ENCODE peak calls at places on chromosomes 3 and 15, in four cellular contexts. K is hepatocyte, G is H4, J is hypothalamus. S is an unnamed sample.
A peak's percentile ranks its signal among the peaks of the same experiment; 100 is the strongest.

GRCh38 chr3:68832680-68833079 is 99.7 kb downstream of the TAFA4 start:
- DNase-seq in K (no peak), G (no peak), J (no peak), S (no peak)

GRCh38 chr15:48005921-48006541 is 114.8 kb upstream of the SLC24A5 start:
- DNase-seq in K (no peak), G (no peak), J (no peak), S (no peak)

GRCh38 chr15:76338555-76339301 is 2.2 kb downstream of the ISL2 start:
- DNase-seq in K (no peak), G (no peak), J (no peak), S (no peak)

GRCh38 chr15:26097216-26097615 is 234.1 kb upstream of the ATP10A start:
- DNase-seq in K (no peak), G (no peak), J (no peak), S (no peak)

GRCh38 chr3:132164469-132165092 is 129.8 kb upstream of the CPNE4 start:
- DNase-seq in K (peak; percentile 36), G (no peak), J (no peak), S (no peak)

GRCh38 chr3:16060358-16060852 is 114.1 kb upstream of the GALNT15 start:
- DNase-seq in K (peak; percentile 75), G (peak; percentile 97), J (no peak), S (peak; percentile 25)

GRCh38 chr3:153210660-153211059 is 48.6 kb downstream of the RAP2B start:
- DNase-seq in K (no peak), G (peak; percentile 19), J (no peak), S (no peak)

GRCh38 chr3:66372681-66373350 is 128.0 kb downstream of the LRIG1 start:
- DNase-seq in K (peak; percentile 47), G (no peak), J (peak; percentile 37), S (no peak)

GRCh38 chr3:70757658-70758057 is 445.2 kb upstream of the MDFIC2 start:
- DNase-seq in K (no peak), G (no peak), J (no peak), S (no peak)

GRCh38 chr3:64122476-64122875 is 99.2 kb upstream of the PSMD6 start:
- DNase-seq in K (no peak), G (no peak), J (no peak), S (no peak)

GRCh38 chr15:101434032-101434920 is 55.2 kb downstream of the PCSK6 start:
- DNase-seq in K (no peak), G (no peak), J (no peak), S (no peak)

GRCh38 chr3:105516972-105517371 is 150.3 kb downstream of the ALCAM start:
- DNase-seq in K (peak; percentile 13), G (no peak), J (no peak), S (peak; percentile 61)

GRCh38 chr3:46935168-46935858 is 41.2 kb downstream of the CCDC12 start:
- DNase-seq in K (peak; percentile 95), G (peak; percentile 89), J (peak; percentile 24), S (peak; percentile 27)

GRCh38 chr15:101452572-101452971 is 36.9 kb downstream of the PCSK6 start:
- DNase-seq in K (no peak), G (no peak), J (no peak), S (no peak)

GRCh38 chr3:193744822-193745684 is 152.0 kb downstream of the OPA1 start:
- DNase-seq in K (peak; percentile 72), G (no peak), J (no peak), S (no peak)

GRCh38 chr3:172334743-172335142 is 113.5 kb downstream of the GHSR start:
- DNase-seq in K (no peak), G (no peak), J (no peak), S (no peak)

GRCh38 chr15:94206463-94207167 is 24.7 kb upstream of the MCTP2 start:
- DNase-seq in K (no peak), G (peak; percentile 100), J (no peak), S (no peak)

GRCh38 chr3:43953814-43954241 is 263.1 kb downstream of the ABHD5 start:
- DNase-seq in K (peak; percentile 51), G (peak; percentile 19), J (no peak), S (no peak)

GRCh38 chr3:71581981-71582611 is 1.4 kb downstream of the FOXP1 start:
- DNase-seq in K (peak; percentile 65), G (no peak), J (peak; percentile 58), S (peak; percentile 41)

GRCh38 chr3:126014252-126014651 is 45.3 kb downstream of the ROPN1B start:
- DNase-seq in K (no peak), G (peak; percentile 3), J (no peak), S (no peak)

GRCh38 chr3:118997190-118997589 is 37.5 kb downstream of the IGSF11 start:
- DNase-seq in K (no peak), G (no peak), J (no peak), S (no peak)

GRCh38 chr3:159762981-159763465 is 225.6 kb upstream of the IL12A start:
- DNase-seq in K (peak; percentile 79), G (peak; percentile 64), J (peak; percentile 55), S (no peak)

GRCh38 chr15:101600024-101600423 is 52.2 kb downstream of the TM2D3 start:
- DNase-seq in K (peak; percentile 42), G (no peak), J (no peak), S (no peak)

GRCh38 chr15:100204771-100205170 is 137.0 kb downstream of the ADAMTS17 start:
- DNase-seq in K (no peak), G (no peak), J (no peak), S (no peak)

GRCh38 chr15:25345943-25346342 is 92.9 kb downstream of the UBE3A start:
- DNase-seq in K (no peak), G (peak; percentile 39), J (peak; percentile 31), S (peak; percentile 22)

GRCh38 chr15:44694416-44694815 is 16.7 kb downstream of the PATL2 start:
- DNase-seq in K (no peak), G (no peak), J (no peak), S (no peak)

GRCh38 chr15:75346796-75347221 is at the start of gene NEIL1:
- DNase-seq in K (peak; percentile 28), G (no peak), J (no peak), S (no peak)

GRCh38 chr3:14687360-14687759 is 12.4 kb downstream of the C3orf20 start:
- DNase-seq in K (no peak), G (no peak), J (no peak), S (no peak)

GRCh38 chr3:46298871-46299607 is 54.9 kb upstream of the CCR2 start:
- DNase-seq in K (no peak), G (no peak), J (no peak), S (no peak)

GRCh38 chr3:169771651-169772529 is 1.3 kb upstream of the MYNN start:
- DNase-seq in K (peak; percentile 87), G (peak; percentile 81), J (peak; percentile 11), S (peak; percentile 79)

GRCh38 chr3:68234118-68234780 is 579.8 kb upstream of the SUCLG2 start:
- DNase-seq in K (no peak), G (no peak), J (no peak), S (no peak)

GRCh38 chr3:29171583-29171990 is 109.3 kb upstream of the RBMS3 start:
- DNase-seq in K (no peak), G (peak; percentile 68), J (no peak), S (no peak)

GRCh38 chr3:143139786-143140185 is 20.2 kb downstream of the CHST2 start:
- DNase-seq in K (no peak), G (peak; percentile 58), J (no peak), S (no peak)

GRCh38 chr3:156675744-156676466 is 1.5 kb downstream of the TIPARP start:
- DNase-seq in K (peak; percentile 79), G (peak; percentile 38), J (no peak), S (no peak)

GRCh38 chr15:62474771-62475124 is 309.7 kb upstream of the C2CD4B start:
- DNase-seq in K (no peak), G (no peak), J (no peak), S (no peak)

GRCh38 chr3:179398574-179399249 is 51.2 kb downstream of the MFN1 start:
- DNase-seq in K (no peak), G (no peak), J (no peak), S (no peak)

GRCh38 chr3:136602818-136603217 is 149.4 kb downstream of the STAG1 start:
- DNase-seq in K (no peak), G (no peak), J (no peak), S (no peak)

S was measured in midbrain.